ENCODE peak calls at places on chromosome 3, in five cellular contexts. W is NCI-H2081 treated with DMSO at 0.1 percent for 48 hours; M is stimulated activated naive CD8-positive, alpha-beta T cell treated with anti-CD3 and anti-CD28 coated beads, Interleukin-15, Interleukin-2, amounts not matched to agents 100 U/mL and 50 U/mL, for 24 hours; Y is psoas muscle; Q is Kasumi-1. K is an unnamed sample.

GRCh38 chr3:151037746-151038145 is 47.7 kb upstream of the MED12L start:
- DNase-seq in W (no peak), M (no peak), Y (peak; percentile 52), Q (peak; percentile 37), K (no peak)

GRCh38 chr3:143507735-143508580 is 340.3 kb downstream of the SLC9A9 start:
- DNase-seq in W (no peak), M (no peak), Y (no peak), Q (no peak), K (no peak)

GRCh38 chr3:59872121-59872520 is 822.3 kb upstream of the CFAP20DC start:
- DNase-seq in W (no peak), M (no peak), Y (no peak), Q (no peak), K (no peak)

GRCh38 chr3:53156368-53156834 is 4.6 kb upstream of the PRKCD start:
- DNase-seq in W (no peak), M (no peak), Y (no peak), Q (no peak), K (no peak)

GRCh38 chr3:148400754-148401153 is 296.9 kb upstream of the AGTR1 start:
- DNase-seq in W (no peak), M (no peak), Y (no peak), Q (no peak), K (no peak)

GRCh38 chr3:89079944-89080343 is 27.5 kb upstream of the EPHA3 start:
- DNase-seq in W (no peak), M (no peak), Y (no peak), Q (no peak), K (no peak)

GRCh38 chr3:39277893-39278615 is 1.8 kb downstream of the CX3CR1 start:
- DNase-seq in W (no peak), M (no peak), Y (no peak), Q (no peak), K (no peak)

GRCh38 chr3:104040896-104041295 is 1325.8 kb upstream of the ALCAM start:
- DNase-seq in W (no peak), M (no peak), Y (no peak), Q (no peak), K (no peak)

GRCh38 chr3:43155464-43156121 is 49.7 kb upstream of the POMGNT2 start:
- DNase-seq in W (no peak), M (no peak), Y (peak; percentile 77), Q (no peak), K (no peak)

GRCh38 chr3:186965141-186965879 is 35.0 kb downstream of the ST6GAL1 start:
- DNase-seq in W (no peak), M (no peak), Y (no peak), Q (no peak), K (no peak)

GRCh38 chr3:121974601-121975111 is 47.4 kb downstream of the ILDR1 start:
- DNase-seq in W (no peak), M (no peak), Y (no peak), Q (no peak), K (no peak)

GRCh38 chr3:73808862-73809509 is 184.2 kb upstream of the PDZRN3 start:
- DNase-seq in W (no peak), M (no peak), Y (no peak), Q (no peak), K (no peak)

GRCh38 chr3:52190294-52190841 is 7.6 kb upstream of the ALAS1 start:
- DNase-seq in W (no peak), M (no peak), Y (peak; percentile 72), Q (no peak), K (no peak)

GRCh38 chr3:113279686-113280085 is 68.3 kb downstream of the BOC start:
- DNase-seq in W (no peak), M (no peak), Y (no peak), Q (no peak), K (no peak)

GRCh38 chr3:129599607-129600006 is 6.9 kb downstream of the PLXND1 start:
- DNase-seq in W (no peak), M (no peak), Y (no peak), Q (peak; percentile 81), K (peak; percentile 88)

GRCh38 chr3:27423463-27423862 is 54.3 kb upstream of the NEK10 start:
- DNase-seq in W (no peak), M (no peak), Y (no peak), Q (no peak), K (no peak)

GRCh38 chr3:188940213-188940914 is 231.4 kb upstream of the TPRG1 start:
- DNase-seq in W (no peak), M (no peak), Y (no peak), Q (no peak), K (no peak)

GRCh38 chr3:61627768-61628185 is 66.4 kb downstream of the PTPRG start:
- DNase-seq in W (no peak), M (no peak), Y (no peak), Q (no peak), K (no peak)

GRCh38 chr3:177484926-177485325 is 287.6 kb upstream of the TBL1XR1 start:
- DNase-seq in W (no peak), M (no peak), Y (no peak), Q (no peak), K (no peak)

GRCh38 chr3:10960264-10960663 is 32.3 kb upstream of the SLC6A1 start:
- DNase-seq in W (no peak), M (no peak), Y (no peak), Q (no peak), K (no peak)

GRCh38 chr3:108251844-108252243 is 29.6 kb upstream of the IFT57 start:
- DNase-seq in W (no peak), M (no peak), Y (no peak), Q (no peak), K (no peak)

GRCh38 chr3:72032435-72033118 is 247.6 kb upstream of the PROK2 start:
- DNase-seq in W (no peak), M (no peak), Y (no peak), Q (no peak), K (no peak)

GRCh38 chr3:10312866-10313265 is 8.0 kb downstream of the SEC13 start:
- DNase-seq in W (no peak), M (no peak), Y (no peak), Q (no peak), K (no peak)

K was measured in CMK.